ENCODE peak calls at places on chromosomes 7 and 10, in nine cellular contexts. E is stimulated activated CD4-positive, alpha-beta T cell treated with anti-CD3 and anti-CD28 coated beads, Interleukin-4, amount 100 ng/mL, for 24 hours; R is HEK293T; V is HT1080; B is gastrocnemius medialis; F is IMR-90; J is left kidney; P is RPMI7951; O is fibroblast of the aortic adventitia. M is an unnamed sample.

GRCh38 chr7:89060234-89060633 is 264.7 kb upstream of the TEX47 start:
- DNase-seq in B (no peak), V (no peak), F (no peak), O (no peak), E (no peak), J (no peak), P (no peak), R (no peak), M (no peak)

GRCh38 chr7:36281945-36282727 is 107.5 kb upstream of the ANLN start:
- DNase-seq in R (no peak), O (peak), J (no peak), B (no peak), F (peak), V (peak), E (no peak), P (no peak), M (no peak)

GRCh38 chr10:26725837-26726727 is 28.6 kb downstream of the PDSS1 start:
- DNase-seq in V (no peak), B (peak), O (peak), E (peak), J (peak), F (peak), R (peak), P (peak), M (peak)

GRCh38 chr7:40192036-40192435 is 57.2 kb downstream of the SUGCT start:
- DNase-seq in J (no peak), F (peak), V (no peak), B (no peak), P (no peak), R (no peak), O (peak), E (no peak), M (peak)

GRCh38 chr7:77799078-77799964 is 748 bp downstream of the PHTF2 start:
- DNase-seq in F (peak), P (peak), R (peak), J (peak), E (peak), O (peak), B (peak), V (peak), M (peak)

GRCh38 chr10:110413049-110413783 is 84.5 kb upstream of the DUSP5 start:
- DNase-seq in R (no peak), J (no peak), E (no peak), P (peak), B (no peak), O (no peak), V (no peak), F (no peak), M (peak)

GRCh38 chr7:64908358-64908757 is 5.3 kb downstream of the ZNF273 start:
- DNase-seq in V (no peak), R (no peak), P (no peak), J (no peak), F (no peak), O (no peak), E (no peak), B (peak), M (no peak)

GRCh38 chr7:30625283-30625682 is 30.6 kb downstream of the GARS1 start:
- DNase-seq in V (no peak), F (no peak), O (no peak), B (no peak), E (no peak), R (no peak), P (no peak), J (no peak), M (no peak)

GRCh38 chr10:130658687-130659290 is 522.6 kb downstream of the GLRX3 start:
- DNase-seq in V (no peak), O (no peak), B (no peak), R (no peak), P (no peak), J (no peak), F (no peak), E (no peak), M (no peak)

GRCh38 chr7:42456267-42456666 is 219.3 kb upstream of the GLI3 start:
- DNase-seq in P (no peak), B (no peak), R (no peak), O (no peak), F (no peak), V (no peak), E (no peak), J (peak), M (no peak)

GRCh38 chr10:50417486-50417905 is 166.2 kb upstream of the ASAH2 start:
- DNase-seq in J (peak), R (no peak), B (no peak), P (peak), E (no peak), V (no peak), O (no peak), F (peak), M (peak)

GRCh38 chr10:86090807-86091206 is 275.8 kb downstream of the GRID1 start:
- DNase-seq in P (no peak), R (no peak), J (no peak), V (no peak), F (no peak), B (no peak), O (no peak), E (no peak), M (no peak)

GRCh38 chr7:78514653-78515052 is 716.1 kb downstream of the PHTF2 start:
- DNase-seq in V (no peak), B (no peak), R (no peak), F (no peak), J (no peak), P (no peak), E (no peak), O (no peak), M (no peak)

GRCh38 chr7:39589323-39590111 is 23.3 kb downstream of the YAE1 start:
- DNase-seq in O (peak), B (no peak), E (peak), R (peak), P (peak), V (peak), J (peak), F (peak), M (peak)

GRCh38 chr7:55132890-55133551 is 114.2 kb downstream of the EGFR start:
- DNase-seq in E (peak), F (peak), J (no peak), V (peak), P (peak), O (peak), B (peak), R (no peak), M (peak)

GRCh38 chr10:23099816-23100215 is 4.4 kb downstream of the MSRB2 start:
- DNase-seq in E (no peak), P (peak), J (no peak), O (peak), R (no peak), V (peak), B (no peak), F (peak), M (no peak)

GRCh38 chr7:94239661-94240234 is 154.9 kb upstream of the COL1A2 start:
- DNase-seq in O (no peak), P (no peak), J (no peak), E (no peak), F (no peak), R (no peak), V (no peak), B (no peak), M (no peak)

GRCh38 chr7:70830060-70830395 is 301.9 kb upstream of the GALNT17 start:
- DNase-seq in P (no peak), O (no peak), J (peak), F (no peak), R (no peak), E (no peak), V (no peak), B (no peak), M (no peak)

GRCh38 chr7:93890464-93891068 is at the start of gene TFPI2:
- DNase-seq in J (peak), E (peak), P (peak), R (peak), F (peak), V (no peak), B (no peak), O (peak), M (peak)

GRCh38 chr10:93180402-93181040 is 106.8 kb downstream of the CYP26A1 start:
- DNase-seq in E (no peak), F (peak), B (no peak), R (no peak), O (peak), J (peak), V (peak), P (peak), M (peak)

GRCh38 chr10:33818343-33818742 is 483.9 kb upstream of the NRP1 start:
- DNase-seq in F (no peak), B (no peak), O (no peak), E (no peak), J (no peak), R (no peak), V (no peak), P (no peak), M (no peak)

GRCh38 chr10:121648493-121648892 is 50.2 kb upstream of the FGFR2 start:
- DNase-seq in F (no peak), V (no peak), R (no peak), O (no peak), B (no peak), J (no peak), E (no peak), P (no peak), M (no peak)

GRCh38 chr7:128021361-128021760 is 9.9 kb downstream of the LRRC4 start:
- DNase-seq in E (no peak), B (no peak), V (peak), F (peak), R (no peak), J (no peak), O (no peak), P (peak), M (no peak)

GRCh38 chr7:129952164-129952652 is 552 bp downstream of the UBE2H start:
- DNase-seq in J (peak), V (peak), O (peak), P (peak), E (peak), R (no peak), B (peak), F (no peak), M (peak)

GRCh38 chr10:95428702-95429101 is 132.5 kb downstream of the SORBS1 start:
- DNase-seq in J (no peak), E (no peak), V (no peak), O (no peak), R (no peak), P (no peak), B (no peak), F (no peak), M (no peak)

GRCh38 chr7:142300689-142301088 is 42.8 kb upstream of the PRSS58 start:
- DNase-seq in O (no peak), B (no peak), R (peak), P (no peak), E (peak), J (no peak), F (no peak), V (no peak), M (no peak)

GRCh38 chr7:124033093-124033806 is 383 bp upstream of the TMEM229A start:
- DNase-seq in P (no peak), R (peak), B (no peak), V (no peak), E (no peak), O (peak), F (no peak), J (peak), M (no peak)

GRCh38 chr10:79098596-79099015 is 29.8 kb downstream of the ZMIZ1 start:
- DNase-seq in O (no peak), P (peak), R (no peak), F (peak), B (no peak), E (no peak), V (no peak), J (no peak), M (no peak)

GRCh38 chr10:1086787-1087186 is 30.6 kb downstream of the WDR37 start:
- DNase-seq in R (no peak), J (no peak), E (no peak), F (no peak), B (no peak), V (no peak), O (no peak), P (no peak), M (no peak)

GRCh38 chr7:94133460-94133859 is 129.3 kb upstream of the BET1 start:
- DNase-seq in F (no peak), E (no peak), P (no peak), V (no peak), B (no peak), J (no peak), O (no peak), R (no peak), M (peak)

GRCh38 chr7:97971990-97972943 is 17.7 kb downstream of the OCM2 start:
- DNase-seq in P (peak), E (peak), O (peak), B (peak), F (peak), R (peak), V (peak), J (peak), M (peak)

GRCh38 chr7:27066148-27066547 is 29.7 kb downstream of the HOXA1 start:
- DNase-seq in B (no peak), R (no peak), O (peak), P (peak), F (peak), V (peak), E (no peak), J (no peak), M (no peak)

GRCh38 chr7:52261052-52261451 is 774.4 kb upstream of the POM121L12 start:
- DNase-seq in E (no peak), R (no peak), V (no peak), B (no peak), O (no peak), F (no peak), J (peak), P (no peak), M (no peak)

GRCh38 chr10:80462986-80463741 is 9.1 kb downstream of the TSPAN14 start:
- DNase-seq in J (peak), O (peak), F (peak), B (no peak), V (peak), R (no peak), E (no peak), P (peak), M (peak)

GRCh38 chr7:67387851-67388250 is 391.2 kb downstream of the TYW1 start:
- DNase-seq in B (no peak), O (no peak), J (no peak), P (no peak), R (no peak), F (no peak), V (no peak), E (no peak), M (no peak)

GRCh38 chr10:123427386-123427785 is 238.8 kb upstream of the GPR26 start:
- DNase-seq in O (no peak), B (no peak), V (no peak), E (no peak), J (no peak), F (no peak), R (no peak), P (no peak), M (no peak)

GRCh38 chr7:128910569-128910945 is at the start of gene KCP:
- DNase-seq in E (no peak), F (no peak), V (no peak), R (no peak), J (peak), O (no peak), P (no peak), B (no peak), M (no peak)

GRCh38 chr10:96587255-96588059 is 645 bp upstream of the TM9SF3 start:
- DNase-seq in F (peak), J (peak), P (peak), B (peak), O (peak), V (peak), E (peak), R (no peak), M (peak)

GRCh38 chr7:112422842-112423496 is 27.3 kb upstream of the IFRD1 start:
- DNase-seq in E (peak), B (peak), V (peak), O (peak), R (peak), P (peak), J (peak), F (peak), M (peak)